ENCODE peak calls at places on chromosomes 4 and X, in six cellular contexts. H is right atrium auricular region, A is tibial nerve, P is HL-60, V is testis, N is astrocyte of the cerebellum. G is an unnamed sample.

GRCh38 chrX:129706395-129707072 is 32.2 kb upstream of the XPNPEP2 start:
- DNase-seq in H (no peak), A (no peak), P (no peak), V (peak), N (no peak), G (no peak)

GRCh38 chr4:73010789-73011628 is 58.5 kb downstream of the COX18 start:
- DNase-seq in H (no peak), A (no peak), P (no peak), V (no peak), N (no peak), G (no peak)

GRCh38 chr4:157221895-157222763 is 1.6 kb downstream of the GRIA2 start:
- DNase-seq in H (no peak), A (no peak), P (no peak), V (peak), N (no peak), G (no peak)

GRCh38 chr4:2338754-2339457 is 77.0 kb upstream of the MXD4 start:
- DNase-seq in H (peak), A (no peak), P (no peak), V (no peak), N (no peak), G (no peak)

GRCh38 chr4:17595471-17596005 is 18.5 kb downstream of the LAP3 start:
- DNase-seq in H (no peak), A (no peak), P (no peak), V (no peak), N (no peak), G (no peak)

GRCh38 chr4:6755088-6755753 is 27.3 kb upstream of the KIAA0232 start:
- DNase-seq in H (no peak), A (no peak), P (no peak), V (peak), N (no peak), G (no peak)

GRCh38 chrX:123854329-123854728 is 5.5 kb upstream of the XIAP start:
- DNase-seq in H (no peak), A (no peak), P (no peak), V (no peak), N (no peak), G (no peak)

GRCh38 chrX:139831017-139831416 is 101.8 kb downstream of the ATP11C start:
- DNase-seq in H (no peak), A (no peak), P (no peak), V (no peak), N (no peak), G (no peak)

GRCh38 chr4:153295131-153295755 is 49.2 kb upstream of the MND1 start:
- DNase-seq in H (no peak), A (no peak), P (no peak), V (no peak), N (no peak), G (no peak)

GRCh38 chr4:180197471-180197870 is 2045.7 kb upstream of the TENM3 start:
- DNase-seq in H (no peak), A (no peak), P (no peak), V (peak), N (no peak), G (no peak)

GRCh38 chr4:118352843-118353373 is at the start of gene PRSS12:
- DNase-seq in H (no peak), A (peak), P (peak), V (peak), N (peak), G (peak)

GRCh38 chrX:1925053-1925481 is 310.2 kb downstream of the ASMT start:
- DNase-seq in H (no peak), A (no peak), P (no peak), V (peak), N (no peak), G (no peak)

GRCh38 chrX:43688586-43688985 is 32.5 kb downstream of the MAOA start:
- DNase-seq in H (no peak), A (no peak), P (no peak), V (no peak), N (no peak), G (no peak)

GRCh38 chrX:22526339-22526738 is 253.6 kb downstream of the CBLL2 start:
- DNase-seq in H (no peak), A (no peak), P (no peak), V (no peak), N (no peak), G (no peak)

GRCh38 chr4:36235306-36235705 is 9.0 kb downstream of the ARAP2 start:
- DNase-seq in H (no peak), A (no peak), P (no peak), V (no peak), N (no peak), G (no peak)

GRCh38 chr4:80446664-80447063 is 111.1 kb downstream of the CFAP299 start:
- DNase-seq in H (no peak), A (no peak), P (no peak), V (no peak), N (no peak), G (no peak)

GRCh38 chr4:3128058-3128457 is 53.6 kb downstream of the HTT start:
- DNase-seq in H (no peak), A (no peak), P (no peak), V (no peak), N (no peak), G (no peak)

GRCh38 chr4:76420901-76421581 is at the start of gene CCDC158:
- DNase-seq in H (no peak), A (no peak), P (no peak), V (peak), N (no peak), G (no peak)

GRCh38 chr4:5963611-5964010 is 54.6 kb downstream of the C4orf50 start:
- DNase-seq in H (no peak), A (no peak), P (no peak), V (no peak), N (no peak), G (no peak)

GRCh38 chrX:137483554-137483953 is 82.4 kb upstream of the ZIC3 start:
- DNase-seq in H (no peak), A (no peak), P (no peak), V (no peak), N (no peak), G (no peak)
- TF ChIP-seq CTCF in H (no peak), A (no peak), P (no peak), V (no peak), N (no peak), G (no peak)

DNA sequence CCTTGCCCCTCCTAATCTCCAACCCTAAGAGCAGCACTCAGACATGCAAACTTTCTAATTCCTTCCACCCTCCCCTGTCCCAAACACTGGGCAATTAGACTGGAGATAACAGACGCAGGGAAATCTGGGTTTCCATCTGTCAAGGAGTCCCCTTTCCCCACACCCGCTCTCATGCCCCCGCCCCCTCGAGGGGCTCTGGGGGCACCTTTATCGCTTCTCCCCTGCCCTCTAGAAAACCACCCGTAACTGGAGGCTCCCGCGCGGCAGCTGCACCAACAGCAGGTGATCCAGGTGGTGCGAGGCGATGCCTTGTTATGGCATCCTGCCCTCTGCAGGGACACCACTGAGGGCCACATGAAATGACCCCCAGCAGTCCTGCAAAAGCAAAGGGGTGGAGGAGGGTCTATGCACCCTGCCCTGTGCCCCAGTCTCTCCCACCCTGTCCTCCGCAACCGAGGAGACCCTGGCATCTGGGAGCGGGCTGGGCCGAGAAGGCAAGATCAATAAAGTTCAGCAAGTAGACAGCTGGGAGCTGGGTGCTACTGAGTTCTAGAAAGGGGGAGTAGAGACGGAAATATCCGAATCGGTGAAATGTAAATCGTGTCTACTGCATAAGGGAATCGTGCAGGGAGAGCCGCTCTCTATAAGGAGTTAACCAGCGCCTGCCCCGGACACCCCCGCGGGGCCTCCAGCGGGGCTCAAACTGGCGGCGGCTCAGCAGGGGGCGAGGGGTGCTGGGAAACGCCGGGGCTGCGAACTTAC is 1.6 kb downstream of the KCTD8 start:
- DNase-seq in H (no peak), A (no peak), P (no peak), V (no peak), N (no peak), G (no peak)
- H3K4me3 ChIP-seq in H (peak), A (no peak), P (no peak), V (peak), N (peak), G (no peak)

GRCh38 chrX:131895807-131896206 is 127.3 kb upstream of the STK26 start:
- DNase-seq in H (no peak), A (no peak), P (no peak), V (no peak), N (no peak), G (no peak)
- TF ChIP-seq CTCF in H (no peak), A (no peak), P (no peak), V (no peak), N (no peak), G (no peak)

GRCh38 chr4:185003596-185004351 is 14.5 kb upstream of the HELT start:
- DNase-seq in H (no peak), A (no peak), P (no peak), V (no peak), N (no peak), G (no peak)

GRCh38 chr4:185002784-185003183 is 15.5 kb upstream of the HELT start:
- DNase-seq in H (no peak), A (no peak), P (no peak), V (no peak), N (no peak), G (no peak)

GRCh38 chr4:185004562-185005208 is 13.6 kb upstream of the HELT start:
- DNase-seq in H (no peak), A (peak), P (no peak), V (peak), N (no peak), G (no peak)

DNA sequence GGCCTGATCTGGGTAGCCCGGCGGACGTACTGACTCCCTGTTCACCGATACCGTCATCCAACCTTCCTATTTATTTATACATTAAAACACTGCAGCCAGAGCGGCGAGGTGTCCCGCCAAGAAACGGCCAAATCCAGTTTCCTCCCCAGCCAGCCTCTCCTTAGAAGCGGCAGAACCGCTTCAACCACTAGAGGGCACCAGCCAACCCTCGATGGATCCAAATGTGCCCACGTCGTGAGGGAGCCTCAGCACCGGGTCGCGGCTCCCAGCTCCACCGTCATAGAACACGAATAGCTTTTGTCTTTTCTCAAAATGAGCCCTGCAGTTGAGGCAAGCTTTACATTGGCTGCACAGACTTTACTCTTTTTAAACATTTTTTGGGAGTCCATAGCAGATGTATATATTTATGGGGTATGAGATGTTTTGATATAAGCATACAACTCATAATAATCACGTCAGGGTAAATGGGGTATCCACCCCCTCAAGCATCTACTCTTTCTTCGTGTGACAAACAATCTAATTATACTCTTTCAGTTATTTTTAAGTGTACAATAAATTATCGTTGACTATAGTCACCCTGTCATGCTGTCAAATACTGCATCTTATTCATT is 13.0 kb upstream of the HELT start:
- DNase-seq in H (peak), A (peak), P (peak), V (peak), N (peak), G (peak)
- H3K4me3 ChIP-seq in H (peak), A (no peak), P (no peak), V (peak), N (peak), G (no peak)

DNA sequence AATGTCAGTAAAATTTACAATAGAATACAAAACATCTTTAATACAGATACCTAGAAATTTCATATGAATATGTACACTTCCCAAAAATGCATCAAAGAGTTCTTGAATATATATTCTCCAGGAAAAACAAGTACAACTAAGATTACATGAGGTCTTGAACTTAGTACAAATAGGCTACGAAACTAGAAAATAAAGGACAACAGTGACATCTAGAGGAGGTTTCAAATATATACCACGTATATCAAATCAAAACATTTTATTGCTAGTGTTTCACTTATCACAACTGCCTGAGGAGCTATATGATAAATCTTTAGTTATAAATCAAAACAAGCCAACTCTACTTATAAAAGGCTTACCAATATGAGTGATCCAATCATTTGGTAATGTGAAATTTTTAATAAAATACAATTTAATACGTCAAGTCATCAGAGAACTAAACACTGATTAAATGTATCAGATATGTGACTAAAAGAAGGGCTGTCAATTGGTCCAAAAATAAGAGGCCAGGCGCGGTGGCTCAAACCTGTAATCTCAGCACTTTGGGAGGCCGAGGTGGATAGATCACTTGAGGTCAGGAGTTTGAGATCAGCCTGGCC is 36.6 kb downstream of the ANAPC10 start:
- DNase-seq in H (no peak), A (no peak), P (no peak), V (no peak), N (peak), G (peak)
- TF ChIP-seq CTCF in H (peak), A (peak), P (no peak), V (peak), N (no peak), G (no peak)

GRCh38 chr4:53321151-53321987 is 44.5 kb downstream of the SCFD2 start:
- DNase-seq in H (no peak), A (no peak), P (no peak), V (no peak), N (peak), G (peak)
- H3K4me3 ChIP-seq in H (no peak), A (no peak), P (no peak), V (no peak), N (peak), G (no peak)

DNA sequence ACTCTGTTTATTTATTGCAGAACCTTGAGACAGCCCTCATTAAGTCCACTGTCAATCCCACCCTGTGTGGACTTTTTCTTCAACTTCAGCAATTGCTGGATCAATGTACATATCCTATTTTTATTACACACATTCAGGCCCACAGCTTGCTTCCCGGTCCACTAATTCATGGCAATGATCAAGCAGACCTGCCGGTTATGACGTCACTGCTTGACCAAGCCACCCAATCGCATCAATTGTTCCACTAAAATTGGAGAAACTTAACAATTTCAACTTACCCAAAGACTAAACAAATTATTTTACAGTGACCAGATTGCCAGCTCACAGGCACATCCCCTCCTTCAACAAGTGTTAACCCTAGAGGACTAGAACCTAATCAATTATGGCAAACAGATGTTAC is 240.4 kb upstream of the MAGEB18 start:
- DNase-seq in H (no peak), A (no peak), P (no peak), V (no peak), N (no peak), G (no peak)
- TF ChIP-seq CTCF in H (no peak), A (no peak), P (no peak), V (no peak), N (no peak), G (no peak)

DNA sequence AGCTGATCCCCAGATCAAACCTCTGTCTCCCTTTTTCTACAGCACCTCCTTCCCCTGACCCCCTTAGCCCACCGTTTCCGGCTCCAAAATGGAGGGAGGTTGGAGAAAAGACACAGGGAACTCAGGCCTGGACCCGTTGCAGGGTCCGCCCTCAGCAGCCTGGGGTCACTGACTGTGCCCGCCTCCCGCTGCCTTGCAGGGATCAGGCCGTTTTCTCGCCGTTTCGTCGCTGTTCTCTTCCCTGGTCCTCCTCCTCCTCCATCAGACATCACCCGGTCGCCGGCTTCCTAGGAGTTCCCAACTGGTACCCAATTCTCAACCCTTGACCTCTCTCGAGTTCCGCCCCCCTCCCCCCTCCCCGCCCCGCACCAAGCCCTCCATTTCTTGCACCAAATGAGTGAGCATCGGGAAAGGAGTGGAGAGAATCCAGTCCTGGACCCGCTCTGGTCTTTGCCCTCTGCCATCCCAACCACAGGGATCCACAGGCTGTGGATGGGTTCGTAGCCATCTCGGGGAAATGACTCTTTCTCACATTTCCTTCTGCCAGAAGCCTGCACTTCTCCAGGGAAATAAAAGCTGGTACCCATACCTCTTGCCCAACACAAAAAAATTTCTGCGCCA is 493 bp downstream of the TCEAL5 start:
- DNase-seq in H (no peak), A (no peak), P (no peak), V (no peak), N (no peak), G (no peak)
- H3K4me3 ChIP-seq in H (no peak), A (no peak), P (no peak), V (peak), N (peak), G (no peak)

G was measured in HFF-Myc.